ENCODE peak calls at places on chromosome 16, in six cellular contexts. One of them, this sample, is unnamed.

GRCh38 chr16:68275611-68276191 is 11.4 kb downstream of the SLC7A6 start:
- DNase-seq in astrocyte: no peak
- DNase-seq in GM23248: no peak
- DNase-seq in HCT116: no peak
- DNase-seq in GM23338: no peak
- DNase-seq in GM12878: peak; percentile 96
- DNase-seq in this sample: no peak

GRCh38 chr16:86662195-86662594 is 83.8 kb downstream of the FOXL1 start:
- DNase-seq in astrocyte: peak; percentile 65
- DNase-seq in GM23248: peak; percentile 77
- DNase-seq in HCT116: no peak
- DNase-seq in GM23338: no peak
- DNase-seq in GM12878: no peak
- DNase-seq in this sample: no peak

GRCh38 chr16:77748426-77748825 is 26.1 kb downstream of the NUDT7 start:
- DNase-seq in astrocyte: no peak
- DNase-seq in GM23248: no peak
- DNase-seq in HCT116: no peak
- DNase-seq in GM23338: no peak
- DNase-seq in GM12878: no peak
- DNase-seq in this sample: no peak

GRCh38 chr16:67881557-67882220 is 3.0 kb upstream of the NRN1L start:
- DNase-seq in astrocyte: no peak
- DNase-seq in GM23248: no peak
- DNase-seq in HCT116: no peak
- DNase-seq in GM23338: no peak
- DNase-seq in GM12878: no peak
- DNase-seq in this sample: no peak

GRCh38 chr16:19166500-19166899 is 1.5 kb upstream of the SYT17 start:
- DNase-seq in astrocyte: no peak
- DNase-seq in GM23248: no peak
- DNase-seq in HCT116: peak; percentile 29
- DNase-seq in GM23338: no peak
- DNase-seq in GM12878: no peak
- DNase-seq in this sample: no peak

GRCh38 chr16:66947302-66948033 is 12.2 kb downstream of the CES2 start:
- DNase-seq in astrocyte: peak; percentile 63
- DNase-seq in GM23248: peak; percentile 86
- DNase-seq in HCT116: peak; percentile 81
- DNase-seq in GM23338: peak; percentile 94
- DNase-seq in GM12878: peak; percentile 72
- DNase-seq in this sample: peak; percentile 73

GRCh38 chr16:68470461-68471150 is 22.3 kb upstream of the SMPD3 start:
- DNase-seq in astrocyte: no peak
- DNase-seq in GM23248: no peak
- DNase-seq in HCT116: no peak
- DNase-seq in GM23338: no peak
- DNase-seq in GM12878: peak; percentile 94
- DNase-seq in this sample: no peak

GRCh38 chr16:74991593-74992403 is 6.9 kb upstream of the WDR59 start:
- DNase-seq in astrocyte: no peak
- DNase-seq in GM23248: no peak
- DNase-seq in HCT116: no peak
- DNase-seq in GM23338: no peak
- DNase-seq in GM12878: no peak
- DNase-seq in this sample: peak; percentile 50

GRCh38 chr16:1377406-1378010 is 25.8 kb downstream of the GNPTG start:
- DNase-seq in astrocyte: no peak
- DNase-seq in GM23248: no peak
- DNase-seq in HCT116: no peak
- DNase-seq in GM23338: no peak
- DNase-seq in GM12878: no peak
- DNase-seq in this sample: no peak

GRCh38 chr16:17014484-17015121 is 456.2 kb downstream of the XYLT1 start:
- DNase-seq in astrocyte: no peak
- DNase-seq in GM23248: no peak
- DNase-seq in HCT116: no peak
- DNase-seq in GM23338: no peak
- DNase-seq in GM12878: no peak
- DNase-seq in this sample: no peak

GRCh38 chr16:67845291-67846062 is 1.3 kb upstream of the NUTF2 start:
- DNase-seq in astrocyte: no peak
- DNase-seq in GM23248: peak; percentile 44
- DNase-seq in HCT116: no peak
- DNase-seq in GM23338: peak; percentile 11
- DNase-seq in GM12878: no peak
- DNase-seq in this sample: no peak

GRCh38 chr16:168424-168823 is 2.6 kb downstream of the HBM start:
- DNase-seq in astrocyte: no peak
- DNase-seq in GM23248: no peak
- DNase-seq in HCT116: no peak
- DNase-seq in GM23338: no peak
- DNase-seq in GM12878: no peak
- DNase-seq in this sample: no peak

GRCh38 chr16:11097782-11098167 is 153.4 kb downstream of the CLEC16A start:
- DNase-seq in astrocyte: no peak
- DNase-seq in GM23248: no peak
- DNase-seq in HCT116: no peak
- DNase-seq in GM23338: no peak
- DNase-seq in GM12878: no peak
- DNase-seq in this sample: no peak

GRCh38 chr16:88303890-88304819 is 78.6 kb upstream of the ZNF469 start:
- DNase-seq in astrocyte: peak; percentile 98
- DNase-seq in GM23248: peak; percentile 95
- DNase-seq in HCT116: no peak
- DNase-seq in GM23338: no peak
- DNase-seq in GM12878: no peak
- DNase-seq in this sample: peak; percentile 98

GRCh38 chr16:66899945-66900688 is 18.6 kb downstream of the CDH16 start:
- DNase-seq in astrocyte: peak; percentile 35
- DNase-seq in GM23248: peak; percentile 58
- DNase-seq in HCT116: no peak
- DNase-seq in GM23338: peak; percentile 64
- DNase-seq in GM12878: no peak
- DNase-seq in this sample: peak; percentile 87

GRCh38 chr16:75333770-75334169 is 82.3 kb upstream of the BCAR1 start:
- DNase-seq in astrocyte: peak; percentile 23
- DNase-seq in GM23248: no peak
- DNase-seq in HCT116: no peak
- DNase-seq in GM23338: no peak
- DNase-seq in GM12878: peak; percentile 19
- DNase-seq in this sample: peak; percentile 33

GRCh38 chr16:16857603-16858283 is 478.8 kb downstream of the NPIPA7 start:
- DNase-seq in astrocyte: no peak
- DNase-seq in GM23248: peak; percentile 28
- DNase-seq in HCT116: no peak
- DNase-seq in GM23338: no peak
- DNase-seq in GM12878: no peak
- DNase-seq in this sample: no peak

GRCh38 chr16:2341456-2342447 is 1.2 kb upstream of the ABCA3 start:
- DNase-seq in astrocyte: no peak
- DNase-seq in GM23248: no peak
- DNase-seq in HCT116: no peak
- DNase-seq in GM23338: peak; percentile 73
- DNase-seq in GM12878: no peak
- DNase-seq in this sample: no peak

GRCh38 chr16:75048051-75048450 is 49.2 kb downstream of the ZNRF1 start:
- DNase-seq in astrocyte: no peak
- DNase-seq in GM23248: no peak
- DNase-seq in HCT116: no peak
- DNase-seq in GM23338: no peak
- DNase-seq in GM12878: no peak
- DNase-seq in this sample: no peak

GRCh38 chr16:31461201-31461920 is 2.1 kb downstream of the ARMC5 start:
- DNase-seq in astrocyte: no peak
- DNase-seq in GM23248: no peak
- DNase-seq in HCT116: no peak
- DNase-seq in GM23338: no peak
- DNase-seq in GM12878: no peak
- DNase-seq in this sample: no peak

GRCh38 chr16:28133666-28134065 is 70.2 kb upstream of the GSG1L start:
- DNase-seq in astrocyte: no peak
- DNase-seq in GM23248: no peak
- DNase-seq in HCT116: no peak
- DNase-seq in GM23338: no peak
- DNase-seq in GM12878: no peak
- DNase-seq in this sample: no peak

GRCh38 chr16:57150682-57151330 is 35.0 kb downstream of the PSME3IP1 start:
- DNase-seq in astrocyte: peak; percentile 61
- DNase-seq in GM23248: no peak
- DNase-seq in HCT116: no peak
- DNase-seq in GM23338: peak; percentile 19
- DNase-seq in GM12878: no peak
- DNase-seq in this sample: no peak

GRCh38 chr16:57151369-57151768 is 34.5 kb downstream of the PSME3IP1 start:
- DNase-seq in astrocyte: no peak
- DNase-seq in GM23248: no peak
- DNase-seq in HCT116: no peak
- DNase-seq in GM23338: no peak
- DNase-seq in GM12878: no peak
- DNase-seq in this sample: no peak

GRCh38 chr16:57153841-57154240 is 32.0 kb downstream of the PSME3IP1 start:
- DNase-seq in astrocyte: no peak
- DNase-seq in GM23248: no peak
- DNase-seq in HCT116: no peak
- DNase-seq in GM23338: no peak
- DNase-seq in GM12878: no peak
- DNase-seq in this sample: no peak

GRCh38 chr16:57149391-57149790 is 36.4 kb downstream of the PSME3IP1 start:
- DNase-seq in astrocyte: no peak
- DNase-seq in GM23248: no peak
- DNase-seq in HCT116: no peak
- DNase-seq in GM23338: no peak
- DNase-seq in GM12878: no peak
- DNase-seq in this sample: no peak

DNA sequence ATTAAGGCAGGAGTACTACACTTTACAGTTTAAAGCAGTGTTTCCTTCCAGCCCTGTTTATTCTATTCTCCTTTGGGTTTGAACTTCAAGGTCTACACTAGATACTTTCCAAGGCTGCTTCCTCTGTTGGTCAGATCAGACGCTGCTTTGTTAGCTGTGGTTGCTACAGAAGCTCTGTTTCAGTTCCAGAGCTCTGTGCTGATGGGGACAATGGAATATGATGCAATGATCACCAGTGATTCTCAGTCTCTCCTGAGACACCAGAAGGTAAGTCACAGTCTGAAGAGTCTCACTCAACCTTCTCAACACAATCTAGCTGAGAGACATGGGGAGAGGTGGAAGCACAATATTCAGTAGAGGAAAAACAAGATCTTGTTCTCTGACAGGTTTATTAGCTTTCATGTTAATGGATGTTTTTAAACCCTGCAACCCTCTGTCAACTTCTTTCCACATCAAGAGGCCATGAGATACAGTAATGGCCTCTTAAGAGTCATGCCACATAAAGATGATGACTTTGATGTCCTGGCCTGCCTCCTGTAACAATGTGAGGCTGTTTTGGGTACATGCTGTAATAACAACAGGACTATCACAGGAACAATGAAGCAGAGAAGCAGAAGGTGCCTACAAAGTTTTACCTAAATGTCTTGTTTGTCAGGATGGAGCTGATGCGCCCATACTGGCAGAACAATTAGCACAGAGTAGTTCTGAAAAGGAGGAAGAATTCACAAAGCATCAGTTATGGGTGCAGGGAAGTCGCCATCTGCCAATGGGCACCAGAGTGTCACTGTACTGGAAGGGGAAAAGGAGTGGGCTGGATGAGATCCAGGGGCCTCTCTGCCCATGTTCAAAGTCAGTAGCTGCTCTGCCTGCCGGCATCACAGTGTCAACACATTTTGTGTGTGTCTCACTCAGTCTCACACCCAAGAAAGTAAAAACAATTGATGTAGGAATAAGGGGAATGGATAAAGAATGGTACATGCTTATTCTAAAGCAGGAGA is 33.4 kb downstream of the PSME3IP1 start:
- DNase-seq in astrocyte: no peak
- DNase-seq in GM23248: no peak
- DNase-seq in HCT116: no peak
- DNase-seq in GM23338: no peak
- DNase-seq in GM12878: no peak
- DNase-seq in this sample: no peak
- H3K4me2 ChIP-seq in astrocyte: no peak overlapping the region
- H3K4me2 ChIP-seq in GM23248: no peak overlapping the region
- H3K4me2 ChIP-seq in HCT116: no peak overlapping the region
- H3K4me2 ChIP-seq in GM23338: no peak overlapping the region
- H3K4me2 ChIP-seq in GM12878: no peak overlapping the region
- H3K4me2 ChIP-seq in this sample: no peak overlapping the region

GRCh38 chr16:15435216-15435864 is 952 bp downstream of the BMERB1 start:
- DNase-seq in astrocyte: no peak
- DNase-seq in GM23248: peak; percentile 41
- DNase-seq in HCT116: no peak
- DNase-seq in GM23338: peak; percentile 41
- DNase-seq in GM12878: no peak
- DNase-seq in this sample: peak; percentile 20

GRCh38 chr16:15434425-15435215 is at the start of gene BMERB1:
- DNase-seq in astrocyte: peak; percentile 60
- DNase-seq in GM23248: peak; percentile 91
- DNase-seq in HCT116: peak; percentile 12
- DNase-seq in GM23338: peak; percentile 91
- DNase-seq in GM12878: no peak
- DNase-seq in this sample: peak; percentile 74

GRCh38 chr16:15439102-15439501 is 4.7 kb downstream of the BMERB1 start:
- DNase-seq in astrocyte: no peak
- DNase-seq in GM23248: no peak
- DNase-seq in HCT116: no peak
- DNase-seq in GM23338: no peak
- DNase-seq in GM12878: no peak
- DNase-seq in this sample: no peak

DNA sequence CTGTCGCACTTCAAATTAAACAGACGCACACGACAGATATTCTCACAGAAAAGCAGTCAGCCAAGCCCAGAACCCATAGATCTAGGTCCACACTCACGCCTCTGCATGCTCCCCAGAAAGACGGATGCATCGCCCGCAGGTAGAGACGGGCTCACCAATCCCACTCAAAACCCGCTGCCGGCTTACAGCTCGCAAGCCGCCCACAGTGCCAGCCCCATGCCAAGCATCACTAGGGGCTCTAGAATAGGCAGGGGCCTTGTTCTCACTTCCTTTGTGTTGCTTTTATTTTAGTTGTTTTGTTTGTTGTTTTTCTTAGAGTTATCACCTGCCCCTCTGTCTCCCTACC is 336 bp upstream of the BMERB1 start:
- DNase-seq in astrocyte: no peak
- DNase-seq in GM23248: no peak
- DNase-seq in HCT116: no peak
- DNase-seq in GM23338: no peak
- DNase-seq in GM12878: no peak
- DNase-seq in this sample: no peak
- H3K4me3 ChIP-seq in astrocyte: peak overlapping the region; percentile 96
- H3K4me3 ChIP-seq in GM23248: peak overlapping the region; percentile 97
- H3K4me3 ChIP-seq in HCT116: peak overlapping the region; percentile 71
- H3K4me3 ChIP-seq in GM23338: peak overlapping the region; percentile 93
- H3K4me3 ChIP-seq in GM12878: no peak overlapping the region
- H3K4me3 ChIP-seq in this sample: peak overlapping the region; percentile 80

GRCh38 chr16:4537376-4538066 is 1.1 kb downstream of the CDIP1 start:
- DNase-seq in astrocyte: no peak
- DNase-seq in GM23248: peak; percentile 57
- DNase-seq in HCT116: no peak
- DNase-seq in GM23338: peak; percentile 80
- DNase-seq in GM12878: no peak
- DNase-seq in this sample: no peak
- H2AFZ ChIP-seq in astrocyte: peak overlapping the region; percentile 70
- H2AFZ ChIP-seq in GM23248: peak overlapping the region; percentile 90
- H2AFZ ChIP-seq in HCT116: no peak overlapping the region
- H2AFZ ChIP-seq in GM23338: peak overlapping the region; percentile 78
- H2AFZ ChIP-seq in GM12878: peak overlapping the region; percentile 6
- H2AFZ ChIP-seq in this sample: peak overlapping the region; percentile 36

GRCh38 chr16:69834817-69835477 is 72.8 kb downstream of the WWP2 start:
- DNase-seq in astrocyte: no peak
- DNase-seq in GM23248: no peak
- DNase-seq in HCT116: no peak
- DNase-seq in GM23338: no peak
- DNase-seq in GM12878: no peak
- DNase-seq in this sample: no peak
- H3K4me2 ChIP-seq in astrocyte: no peak overlapping the region
- H3K4me2 ChIP-seq in GM23248: no peak overlapping the region
- H3K4me2 ChIP-seq in HCT116: no peak overlapping the region
- H3K4me2 ChIP-seq in GM23338: no peak overlapping the region
- H3K4me2 ChIP-seq in GM12878: peak overlapping the region; percentile 59
- H3K4me2 ChIP-seq in this sample: no peak overlapping the region